ENCODE peak calls at places on chromosome 12, in eight cellular contexts. G is astrocyte of the spinal cord, B is body of pancreas, O is GM12865, W is fibroblast of lung, R is cardiac muscle cell, L is endodermal cell, F is AG04450. A is an unnamed sample.

GRCh38 chr12:113057565-113058485 is 1.3 kb downstream of the DTX1 start:
- DNase-seq in G (no peak), B (no peak), O (no peak), W (no peak), R (no peak), L (peak; percentile 82), F (no peak), A (no peak)

GRCh38 chr12:67804168-67804567 is 155.6 kb downstream of the DYRK2 start:
- DNase-seq in G (no peak), B (no peak), O (peak; percentile 52), W (no peak), R (no peak), L (no peak), F (no peak), A (no peak)

GRCh38 chr12:96063046-96063445 is 27.7 kb upstream of the LTA4H start:
- DNase-seq in G (peak; percentile 39), B (no peak), O (peak; percentile 21), W (peak; percentile 22), R (no peak), L (no peak), F (no peak), A (peak; percentile 25)

GRCh38 chr12:106301611-106302321 is 767 bp upstream of the TCP11L2 start:
- DNase-seq in G (peak; percentile 46), B (peak; percentile 86), O (peak; percentile 77), W (peak; percentile 50), R (peak; percentile 52), L (peak; percentile 92), F (no peak), A (peak; percentile 25)

GRCh38 chr12:59077153-59077930 is 157.0 kb upstream of the LRIG3 start:
- DNase-seq in G (no peak), B (peak; percentile 39), O (no peak), W (no peak), R (no peak), L (peak; percentile 56), F (no peak), A (peak; percentile 67)

GRCh38 chr12:53602176-53602942 is 23.8 kb downstream of the ATF7 start:
- DNase-seq in G (no peak), B (no peak), O (no peak), W (no peak), R (no peak), L (no peak), F (no peak), A (no peak)

GRCh38 chr12:554001-554285 is 94.2 kb downstream of the B4GALNT3 start:
- DNase-seq in G (no peak), B (no peak), O (no peak), W (no peak), R (no peak), L (no peak), F (no peak), A (no peak)

GRCh38 chr12:153080-153746 is 60.7 kb downstream of the SLC6A12 start:
- DNase-seq in G (peak; percentile 23), B (peak; percentile 58), O (peak; percentile 75), W (peak; percentile 38), R (peak; percentile 82), L (peak; percentile 98), F (no peak), A (peak; percentile 25)

GRCh38 chr12:43169115-43169681 is 382.8 kb downstream of the ADAMTS20 start:
- DNase-seq in G (no peak), B (no peak), O (no peak), W (no peak), R (no peak), L (no peak), F (no peak), A (no peak)

GRCh38 chr12:100741084-100741711 is 53.4 kb upstream of the ANO4 start:
- DNase-seq in G (peak; percentile 32), B (no peak), O (peak; percentile 24), W (no peak), R (peak; percentile 32), L (no peak), F (no peak), A (peak; percentile 36)

GRCh38 chr12:19530631-19531020 is 91.3 kb downstream of the AEBP2 start:
- DNase-seq in G (no peak), B (no peak), O (no peak), W (peak; percentile 55), R (no peak), L (no peak), F (no peak), A (peak; percentile 72)

GRCh38 chr12:101582937-101583336 is 11.8 kb upstream of the MYBPC1 start:
- DNase-seq in G (no peak), B (no peak), O (no peak), W (no peak), R (no peak), L (no peak), F (no peak), A (no peak)

GRCh38 chr12:3077572-3078081 is 448 bp downstream of the TSPAN9 start:
- DNase-seq in G (peak; percentile 32), B (peak; percentile 34), O (no peak), W (peak; percentile 36), R (no peak), L (peak; percentile 76), F (no peak), A (peak; percentile 44)

GRCh38 chr12:508795-509194 is 49.1 kb downstream of the B4GALNT3 start:
- DNase-seq in G (no peak), B (no peak), O (no peak), W (no peak), R (no peak), L (peak; percentile 81), F (no peak), A (no peak)

GRCh38 chr12:12529783-12530421 is 32.8 kb downstream of the DUSP16 start:
- DNase-seq in G (no peak), B (no peak), O (no peak), W (no peak), R (no peak), L (no peak), F (no peak), A (no peak)

GRCh38 chr12:113818833-113819232 is 147.3 kb downstream of the RBM19 start:
- DNase-seq in G (no peak), B (no peak), O (no peak), W (no peak), R (peak; percentile 46), L (peak; percentile 95), F (no peak), A (no peak)

GRCh38 chr12:11981174-11981733 is 89.5 kb upstream of the BCL2L14 start:
- DNase-seq in G (peak; percentile 36), B (no peak), O (peak; percentile 94), W (peak; percentile 61), R (no peak), L (peak; percentile 35), F (no peak), A (peak; percentile 70)

GRCh38 chr12:29580971-29581370 is 83.5 kb upstream of the OVCH1 start:
- DNase-seq in G (no peak), B (no peak), O (no peak), W (peak; percentile 39), R (no peak), L (no peak), F (no peak), A (no peak)

GRCh38 chr12:29582677-29583076 is 85.2 kb upstream of the OVCH1 start:
- DNase-seq in G (no peak), B (peak; percentile 20), O (no peak), W (no peak), R (no peak), L (no peak), F (no peak), A (no peak)

GRCh38 chr12:29578731-29579130 is 81.2 kb upstream of the OVCH1 start:
- DNase-seq in G (no peak), B (no peak), O (no peak), W (peak; percentile 36), R (no peak), L (no peak), F (no peak), A (no peak)

GRCh38 chr12:29582156-29582555 is 84.7 kb upstream of the OVCH1 start:
- DNase-seq in G (no peak), B (no peak), O (no peak), W (no peak), R (no peak), L (no peak), F (no peak), A (no peak)

DNA sequence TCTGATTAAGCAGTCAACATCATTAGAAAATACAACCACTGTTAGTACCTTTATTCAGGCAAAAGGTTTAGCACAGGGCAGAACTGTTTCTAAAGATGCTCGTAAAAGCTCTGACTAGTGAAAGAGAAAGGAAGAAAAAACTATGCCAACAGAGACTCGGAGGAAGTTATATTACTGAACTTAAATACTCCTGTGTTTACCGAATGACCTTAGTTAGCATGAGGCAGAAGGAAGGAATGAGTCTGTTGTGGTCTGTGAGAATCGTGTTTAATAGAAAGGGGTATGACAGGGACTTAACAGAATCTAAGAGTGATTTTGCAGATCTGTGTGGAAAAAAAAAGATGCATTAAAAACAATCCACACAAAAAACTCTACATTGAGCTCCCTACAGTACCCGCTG is 84.2 kb upstream of the OVCH1 start:
- DNase-seq in G (peak; percentile 86), B (no peak), O (peak; percentile 17), W (peak; percentile 93), R (no peak), L (no peak), F (peak; percentile 74), A (no peak)
- H3K4me3 ChIP-seq in G (no peak overlapping the region), B (no peak overlapping the region), O (no peak overlapping the region), W (no peak overlapping the region), R (no peak overlapping the region), L (no peak overlapping the region), F (peak overlapping the region; percentile 31), A (no peak overlapping the region)

GRCh38 chr12:88251798-88252197 is 109.7 kb downstream of the TMTC3 start:
- DNase-seq in G (no peak), B (no peak), O (no peak), W (no peak), R (no peak), L (no peak), F (no peak), A (peak; percentile 61)
- TF ChIP-seq CTCF in G (no peak), B (no peak), O (no peak), W (no peak), R (no peak), L (no peak), F (no peak), A (no peak)

GRCh38 chr12:50505386-50505827 is 622 bp downstream of the DIP2B start:
- DNase-seq in G (peak; percentile 23), B (no peak), O (no peak), W (peak; percentile 10), R (peak; percentile 29), L (no peak), F (no peak), A (peak; percentile 10)
- H3K4me3 ChIP-seq in G (peak overlapping the region; percentile 92), B (peak overlapping the region; percentile 18), O (peak overlapping the region; percentile 76), W (peak overlapping the region; percentile 84), R (peak overlapping the region; percentile 95), L (peak overlapping the region; percentile 93), F (peak overlapping the region; percentile 90), A (peak overlapping the region; percentile 87)

GRCh38 chr12:29889737-29890136 is 106.0 kb upstream of the TMTC1 start:
- DNase-seq in G (peak; percentile 27), B (peak; percentile 32), O (peak; percentile 26), W (peak; percentile 12), R (peak; percentile 64), L (peak; percentile 94), F (no peak), A (no peak)
- TF ChIP-seq CTCF in G (peak; percentile 49), B (peak; percentile 9), O (peak; percentile 31), W (peak; percentile 42), R (peak; percentile 65), L (peak; percentile 99), F (peak; percentile 53), A (peak; percentile 17)

GRCh38 chr12:92185052-92185451 is 39.4 kb upstream of the BTG1 start:
- DNase-seq in G (no peak), B (no peak), O (peak; percentile 86), W (no peak), R (no peak), L (no peak), F (no peak), A (no peak)
- H3K4me3 ChIP-seq in G (no peak overlapping the region), B (no peak overlapping the region), O (peak overlapping the region; percentile 32), W (no peak overlapping the region), R (no peak overlapping the region), L (no peak overlapping the region), F (no peak overlapping the region), A (no peak overlapping the region)

A was measured in AG10803.